ENCODE peak calls at places on chromosomes 2 and 18, in ten cellular contexts. C is adrenal gland, I is GM12865, U is MM.1S, K is AG04449, V is fibroblast of lung, L is fibroblast of mammary gland, P is AG04450, B is transverse colon, Y is astrocyte of the spinal cord. T is an unnamed sample.

GRCh38 chr2:37599688-37600525 is 71.5 kb downstream of the CDC42EP3 start:
- DNase-seq in C (no peak), I (no peak), U (no peak), K (no peak), V (no peak), L (no peak), P (no peak), B (peak), Y (no peak), T (no peak)

GRCh38 chr18:27004056-27004829 is 138.7 kb upstream of the AQP4 start:
- DNase-seq in C (no peak), I (peak), U (no peak), K (no peak), V (peak), L (peak), P (no peak), B (no peak), Y (peak), T (no peak)

GRCh38 chr2:237591021-237591370 is 462 bp upstream of the RAB17 start:
- DNase-seq in C (no peak), I (no peak), U (no peak), K (no peak), V (no peak), L (no peak), P (no peak), B (peak), Y (no peak), T (no peak)

GRCh38 chr18:59469463-59470180 is 110.6 kb upstream of the LMAN1 start:
- DNase-seq in C (no peak), I (no peak), U (no peak), K (no peak), V (no peak), L (no peak), P (no peak), B (no peak), Y (no peak), T (no peak)

GRCh38 chr18:69817335-69817935 is 130.2 kb downstream of the CD226 start:
- DNase-seq in C (no peak), I (peak), U (no peak), K (peak), V (peak), L (peak), P (peak), B (no peak), Y (peak), T (no peak)

GRCh38 chr2:239168575-239168974 is 232.2 kb downstream of the HDAC4 start:
- DNase-seq in C (no peak), I (no peak), U (no peak), K (no peak), V (no peak), L (no peak), P (no peak), B (no peak), Y (no peak), T (no peak)

GRCh38 chr18:32383040-32383819 is 87.5 kb downstream of the GAREM1 start:
- DNase-seq in C (peak), I (no peak), U (no peak), K (peak), V (peak), L (peak), P (peak), B (no peak), Y (peak), T (no peak)

GRCh38 chr2:42723465-42723864 is 40.5 kb downstream of the OXER1 start:
- DNase-seq in C (no peak), I (no peak), U (no peak), K (no peak), V (no peak), L (no peak), P (no peak), B (no peak), Y (no peak), T (no peak)

GRCh38 chr2:100257939-100258338 is 64.4 kb downstream of the LONRF2 start:
- DNase-seq in C (no peak), I (no peak), U (no peak), K (no peak), V (no peak), L (no peak), P (no peak), B (no peak), Y (peak), T (no peak)

GRCh38 chr18:686339-687111 is 25.9 kb downstream of the ENOSF1 start:
- DNase-seq in C (no peak), I (no peak), U (no peak), K (no peak), V (no peak), L (no peak), P (no peak), B (no peak), Y (no peak), T (no peak)

GRCh38 chr18:11316546-11316945 is 167.2 kb upstream of the PIEZO2 start:
- DNase-seq in C (no peak), I (no peak), U (no peak), K (no peak), V (no peak), L (no peak), P (no peak), B (no peak), Y (no peak), T (no peak)

GRCh38 chr2:105052773-105053172 is 14.9 kb downstream of the MRPS9 start:
- DNase-seq in C (peak), I (no peak), U (no peak), K (no peak), V (no peak), L (peak), P (no peak), B (peak), Y (no peak), T (no peak)

GRCh38 chr18:13216092-13216582 is 2.4 kb upstream of the LDLRAD4 start:
- DNase-seq in C (peak), I (peak), U (peak), K (peak), V (peak), L (peak), P (no peak), B (peak), Y (peak), T (no peak)

GRCh38 chr2:158184556-158185343 is 83.1 kb downstream of the UPP2 start:
- DNase-seq in C (no peak), I (no peak), U (no peak), K (no peak), V (no peak), L (no peak), P (no peak), B (no peak), Y (no peak), T (no peak)

GRCh38 chr2:83650156-83650555 is 808.9 kb downstream of the SUCLG1 start:
- DNase-seq in C (no peak), I (no peak), U (no peak), K (no peak), V (peak), L (no peak), P (no peak), B (no peak), Y (no peak), T (no peak)

GRCh38 chr18:25639601-25640000 is 287.6 kb upstream of the ZNF521 start:
- DNase-seq in C (no peak), I (no peak), U (no peak), K (no peak), V (peak), L (peak), P (peak), B (no peak), Y (no peak), T (no peak)
- H3K4me3 ChIP-seq in C (no peak), I (no peak), U (no peak), K (no peak), V (no peak), L (no peak), P (no peak), B (no peak), Y (no peak), T (no peak)

GRCh38 chr2:159742846-159743245 is 30.5 kb downstream of the MARCHF7 start:
- DNase-seq in C (no peak), I (no peak), U (no peak), K (no peak), V (no peak), L (no peak), P (no peak), B (no peak), Y (no peak), T (no peak)

GRCh38 chr2:159744363-159744762 is 32.1 kb downstream of the MARCHF7 start:
- DNase-seq in C (no peak), I (no peak), U (no peak), K (peak), V (no peak), L (no peak), P (no peak), B (no peak), Y (peak), T (no peak)

GRCh38 chr2:159753797-159754196 is 41.5 kb downstream of the MARCHF7 start:
- DNase-seq in C (no peak), I (no peak), U (no peak), K (no peak), V (no peak), L (no peak), P (no peak), B (no peak), Y (no peak), T (no peak)

GRCh38 chr2:159750873-159751272 is 38.6 kb downstream of the MARCHF7 start:
- DNase-seq in C (no peak), I (no peak), U (no peak), K (no peak), V (no peak), L (no peak), P (no peak), B (no peak), Y (no peak), T (no peak)

DNA sequence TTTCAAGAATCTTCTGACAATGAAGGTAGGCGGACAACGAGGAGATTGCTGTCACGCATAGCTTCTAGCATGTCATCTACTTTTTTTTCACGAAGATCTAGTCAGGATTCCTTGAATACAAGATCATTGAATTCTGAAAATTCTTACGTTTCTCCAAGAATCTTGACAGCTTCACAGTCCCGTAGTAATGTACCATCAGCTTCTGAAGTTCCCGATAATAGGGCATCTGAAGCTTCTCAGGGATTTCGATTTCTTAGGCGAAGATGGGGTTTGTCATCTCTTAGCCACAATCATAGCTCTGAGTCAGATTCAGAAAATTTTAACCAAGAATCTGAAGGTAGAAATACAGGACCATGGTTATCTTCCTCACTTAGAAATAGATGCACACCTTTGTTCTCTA is 35.8 kb downstream of the MARCHF7 start:
- DNase-seq in C (no peak), I (no peak), U (no peak), K (no peak), V (no peak), L (no peak), P (no peak), B (no peak), Y (no peak), T (no peak)
- TF ChIP-seq CTCF in C (no peak), I (no peak), U (no peak), K (no peak), V (no peak), L (no peak), P (no peak), B (no peak), Y (no peak), T (no peak)

DNA sequence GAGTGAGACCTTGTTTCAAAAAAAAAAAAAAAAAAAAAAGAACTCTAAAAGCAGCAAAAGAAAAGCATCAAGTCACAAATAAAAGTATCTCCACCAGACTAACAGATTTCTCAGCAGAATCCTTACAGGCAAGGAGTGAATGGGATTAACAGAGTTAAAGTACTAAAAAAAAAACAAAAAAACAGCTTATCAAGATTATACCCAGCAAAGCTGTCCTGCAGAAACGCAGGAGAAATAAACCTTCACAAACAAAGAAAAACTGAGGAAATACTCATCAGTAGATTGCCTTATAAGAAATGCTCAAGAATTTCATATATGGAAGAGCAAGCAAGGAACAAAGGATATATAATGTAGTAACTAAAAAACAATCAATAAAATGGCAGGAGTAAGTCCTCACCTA is 35.6 kb downstream of the USP34 start:
- DNase-seq in C (no peak), I (no peak), U (no peak), K (no peak), V (no peak), L (no peak), P (no peak), B (no peak), Y (no peak), T (no peak)
- H3K4me3 ChIP-seq in C (no peak), I (no peak), U (no peak), K (no peak), V (no peak), L (no peak), P (no peak), B (no peak), Y (no peak), T (no peak)

GRCh38 chr2:179434357-179434756 is 169.7 kb upstream of the SESTD1 start:
- DNase-seq in C (no peak), I (no peak), U (no peak), K (no peak), V (no peak), L (no peak), P (no peak), B (no peak), Y (no peak), T (no peak)
- TF ChIP-seq CTCF in C (no peak), I (no peak), U (no peak), K (no peak), V (no peak), L (no peak), P (no peak), B (no peak), Y (no peak), T (no peak)

DNA sequence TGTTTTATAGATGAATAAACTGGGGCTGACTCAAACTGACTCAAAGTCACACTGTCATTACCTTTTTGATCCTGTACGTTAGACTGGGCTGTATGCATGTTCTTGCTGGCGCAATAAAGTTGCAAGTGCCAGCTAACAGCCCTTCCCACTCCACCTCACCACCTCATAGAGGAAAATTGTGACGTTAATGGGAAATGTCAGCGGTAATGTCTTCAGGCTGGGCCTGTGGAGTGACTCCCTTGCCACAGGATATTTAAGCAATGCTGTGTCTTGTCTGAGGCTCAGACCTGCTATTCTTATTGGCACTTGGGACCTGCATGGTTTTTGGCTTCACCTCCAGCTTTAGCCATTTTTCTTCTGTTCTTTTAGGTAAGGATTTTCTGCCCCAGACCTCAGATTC is 25.2 kb upstream of the CASP10 start:
- DNase-seq in C (no peak), I (no peak), U (no peak), K (no peak), V (no peak), L (peak), P (no peak), B (peak), Y (no peak), T (no peak)
- H3K4me3 ChIP-seq in C (no peak), I (no peak), U (no peak), K (no peak), V (no peak), L (no peak), P (no peak), B (no peak), Y (no peak), T (no peak)

GRCh38 chr2:38830546-38831159 is 45.1 kb downstream of the DHX57 start:
- DNase-seq in C (no peak), I (no peak), U (no peak), K (no peak), V (no peak), L (peak), P (no peak), B (no peak), Y (no peak), T (no peak)

GRCh38 chr2:38836801-38837200 is 38.9 kb downstream of the DHX57 start:
- DNase-seq in C (no peak), I (peak), U (no peak), K (no peak), V (no peak), L (no peak), P (no peak), B (no peak), Y (no peak), T (peak)

GRCh38 chr2:38835990-38836389 is 39.7 kb downstream of the DHX57 start:
- DNase-seq in C (no peak), I (peak), U (no peak), K (no peak), V (no peak), L (no peak), P (no peak), B (no peak), Y (no peak), T (peak)

DNA sequence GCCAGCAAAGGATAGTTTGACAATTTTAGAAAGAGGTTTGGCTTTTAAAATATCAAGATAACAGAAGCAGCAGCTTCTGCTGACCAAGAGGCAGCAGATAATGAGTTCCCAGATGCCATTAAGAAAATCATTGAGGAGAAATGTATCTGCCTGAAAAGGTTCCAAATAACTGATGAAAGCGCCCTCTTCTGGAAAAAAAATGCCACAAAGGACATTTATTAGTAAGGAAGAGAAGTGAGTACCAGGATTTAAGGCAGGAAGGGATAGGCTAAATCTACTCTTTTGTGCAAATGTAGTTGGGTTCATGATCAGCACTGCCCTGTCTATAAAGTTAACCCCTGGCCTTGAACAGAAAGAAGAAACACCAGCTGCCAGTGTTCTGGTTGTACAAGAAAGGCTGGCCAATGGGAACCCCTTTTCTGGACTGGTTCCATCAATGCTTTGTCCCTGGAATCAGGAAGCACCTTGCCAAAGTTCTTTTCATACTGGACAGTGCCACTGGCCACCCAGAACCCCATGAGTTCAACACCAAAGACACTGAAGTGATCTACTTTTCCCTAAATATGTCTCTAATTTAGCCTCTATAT is 40.6 kb downstream of the DHX57 start:
- DNase-seq in C (no peak), I (peak), U (peak), K (no peak), V (peak), L (peak), P (no peak), B (no peak), Y (peak), T (no peak)
- TF ChIP-seq CTCF in C (no peak), I (peak), U (peak), K (no peak), V (peak), L (peak), P (peak), B (no peak), Y (peak), T (peak)

GRCh38 chr18:2569338-2570207 is 1.7 kb downstream of the METTL4 start:
- DNase-seq in C (no peak), I (no peak), U (no peak), K (no peak), V (no peak), L (no peak), P (no peak), B (no peak), Y (no peak), T (no peak)
- H3K4me3 ChIP-seq in C (no peak), I (peak), U (peak), K (peak), V (peak), L (peak), P (peak), B (no peak), Y (peak), T (peak)

DNA sequence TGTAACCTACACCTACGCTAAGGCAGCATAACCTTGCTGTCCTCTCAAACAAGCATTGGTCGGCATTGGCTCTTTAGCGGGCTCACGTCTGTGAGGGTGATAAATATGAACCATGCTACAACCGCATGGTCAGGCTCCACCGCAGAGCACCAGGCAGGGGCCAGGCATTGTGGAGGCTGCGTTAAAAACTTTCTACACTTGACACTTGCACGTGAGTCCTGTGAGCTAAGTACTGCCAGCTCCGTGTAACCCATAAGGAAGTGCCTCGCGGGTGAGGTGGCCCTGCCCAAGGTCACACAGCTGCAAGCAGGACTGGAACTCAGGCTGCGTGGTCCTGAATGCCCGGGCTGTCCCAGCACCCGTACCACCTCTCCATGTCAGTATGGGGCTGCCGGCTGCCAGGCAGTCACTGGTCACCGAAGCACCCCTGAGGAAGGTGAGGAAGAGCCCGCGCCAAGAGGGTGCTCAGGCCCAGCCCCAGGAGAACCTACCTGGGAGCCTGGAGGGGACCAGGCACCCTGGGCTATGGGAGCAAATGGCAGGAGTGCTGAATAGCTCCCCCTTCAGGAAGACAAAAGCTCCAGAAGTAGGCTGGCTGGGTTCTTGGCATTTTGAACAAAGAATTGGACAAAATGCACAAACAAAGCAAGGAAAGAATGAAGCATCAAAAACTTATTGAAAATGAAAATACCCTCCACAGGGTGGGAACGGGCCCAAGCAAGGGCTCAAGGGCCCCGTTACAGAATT is 271.1 kb upstream of the RAB6C start:
- DNase-seq in C (no peak), I (no peak), U (no peak), K (no peak), V (no peak), L (no peak), P (no peak), B (no peak), Y (no peak), T (no peak)
- TF ChIP-seq CTCF in C (no peak), I (no peak), U (no peak), K (no peak), V (no peak), L (no peak), P (no peak), B (no peak), Y (no peak), T (peak)

DNA sequence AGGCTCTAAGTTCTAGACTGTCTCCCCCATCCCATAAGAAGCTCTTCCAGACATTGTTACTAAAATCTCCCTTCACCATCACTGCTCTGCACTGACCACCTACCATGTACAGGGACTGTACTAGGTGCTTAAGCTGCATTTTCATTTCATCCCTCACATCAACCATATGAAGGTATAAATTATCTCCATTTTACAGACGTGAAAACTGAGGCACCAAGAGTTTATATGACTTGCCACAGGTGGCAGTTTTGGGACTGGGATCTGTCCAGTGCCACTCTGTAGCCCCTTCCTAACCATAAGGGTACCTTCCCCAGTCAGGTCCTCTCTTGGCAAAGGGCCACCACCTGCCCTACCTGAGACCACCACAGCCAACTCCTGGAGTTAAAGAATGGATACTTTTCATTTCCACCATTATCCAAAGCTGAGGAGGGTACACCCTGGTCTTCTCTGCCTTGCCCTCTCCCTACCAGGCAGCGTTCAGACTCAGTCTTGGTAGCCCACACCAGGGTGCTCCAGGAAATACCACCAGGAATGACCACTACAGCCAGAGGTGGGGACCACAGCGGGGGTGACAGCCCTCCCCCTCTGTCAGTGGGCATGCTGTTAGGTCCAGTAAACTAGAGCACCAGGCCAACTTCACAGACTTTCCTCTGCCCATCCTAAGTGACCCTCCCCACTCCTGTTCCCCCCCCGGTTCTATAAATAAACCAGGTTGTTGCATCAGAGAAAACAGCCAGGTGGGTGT is 2.8 kb downstream of the RAB11FIP5 start:
- DNase-seq in C (no peak), I (no peak), U (no peak), K (no peak), V (no peak), L (no peak), P (no peak), B (no peak), Y (no peak), T (no peak)
- H3K4me3 ChIP-seq in C (no peak), I (no peak), U (no peak), K (peak), V (no peak), L (no peak), P (peak), B (no peak), Y (no peak), T (no peak)